ENCODE peak calls at places on chromosomes 7 and 10, in six cellular contexts. B, Q, V, S, N and A are unnamed samples.
A peak's percentile ranks its signal among the peaks of the same experiment; 100 is the strongest.

GRCh38 chr7:18151419-18151818 is 123.8 kb upstream of the PRPS1L1 start:
- DNase-seq in V (no peak), B (no peak), S (no peak), N (peak; percentile 10), Q (no peak), A (peak; percentile 8)

GRCh38 chr7:476736-477360 is 42.8 kb downstream of the PDGFA start:
- DNase-seq in V (no peak), N (no peak), Q (no peak), B (no peak), S (no peak), A (no peak)

GRCh38 chr10:49512121-49512809 is 26.7 kb downstream of the ERCC6 start:
- DNase-seq in Q (no peak), B (peak; percentile 56), V (peak; percentile 30), N (peak; percentile 55), S (peak; percentile 43), A (peak; percentile 58)

GRCh38 chr10:120543291-120543690 is 86.3 kb downstream of the PLPP4 start:
- DNase-seq in Q (no peak), B (no peak), S (no peak), N (no peak), V (no peak), A (no peak)

GRCh38 chr10:78577673-78578072 is 491.1 kb upstream of the ZMIZ1 start:
- DNase-seq in S (no peak), N (no peak), Q (no peak), V (no peak), B (no peak), A (no peak)

GRCh38 chr10:99368646-99369045 is 39.5 kb downstream of the CNNM1 start:
- DNase-seq in S (peak; percentile 43), B (no peak), N (no peak), V (peak; percentile 62), Q (no peak), A (no peak)

GRCh38 chr10:88042162-88043100 is 179.0 kb downstream of the PTEN start:
- DNase-seq in N (peak; percentile 11), Q (peak; percentile 23), V (peak; percentile 87), B (no peak), S (peak; percentile 78), A (peak; percentile 72)

GRCh38 chr10:33229252-33229943 is 105.1 kb downstream of the NRP1 start:
- DNase-seq in Q (no peak), V (peak; percentile 83), S (no peak), B (no peak), N (peak; percentile 81), A (no peak)

GRCh38 chr7:138713191-138713590 is 12.0 kb upstream of the SVOPL start:
- DNase-seq in Q (no peak), B (peak; percentile 13), V (no peak), S (no peak), N (no peak), A (no peak)

GRCh38 chr7:150686030-150686626 is 622 bp downstream of the GIMAP2 start:
- DNase-seq in B (peak; percentile 52), V (no peak), S (no peak), N (peak; percentile 7), Q (no peak), A (no peak)

GRCh38 chr10:23343591-23344225 is 889 bp downstream of the C10orf67 start:
- DNase-seq in Q (peak; percentile 9), B (no peak), V (peak; percentile 58), N (no peak), S (peak; percentile 30), A (peak; percentile 49)

GRCh38 chr10:74333174-74333573 is 182.2 kb downstream of the ADK start:
- DNase-seq in B (no peak), N (no peak), V (peak; percentile 79), Q (no peak), S (peak; percentile 85), A (peak; percentile 17)

GRCh38 chr10:103445767-103446567 is 6.2 kb downstream of the CALHM2 start:
- DNase-seq in N (no peak), Q (no peak), V (peak; percentile 35), S (peak; percentile 52), B (no peak), A (peak; percentile 81)

GRCh38 chr7:112223310-112223709 is 16.8 kb downstream of the ZNF277 start:
- DNase-seq in Q (no peak), N (no peak), B (no peak), V (no peak), S (no peak), A (no peak)

GRCh38 chr7:113774182-113774807 is 144.5 kb downstream of the PPP1R3A start:
- DNase-seq in B (peak; percentile 42), N (peak; percentile 58), V (peak; percentile 61), S (peak; percentile 62), Q (peak; percentile 66), A (peak; percentile 66)

GRCh38 chr10:26378763-26379361 is 59.3 kb upstream of the APBB1IP start:
- DNase-seq in Q (no peak), N (no peak), S (no peak), V (peak; percentile 1), B (no peak), A (no peak)

GRCh38 chr7:17599733-17600685 is 301.6 kb downstream of the AHR start:
- DNase-seq in B (no peak), Q (peak; percentile 86), V (peak; percentile 99), S (peak; percentile 92), N (peak; percentile 64), A (peak; percentile 96)

GRCh38 chr10:114426476-114426875 is 22.2 kb upstream of the AFAP1L2 start:
- DNase-seq in S (no peak), V (no peak), B (no peak), N (no peak), Q (no peak), A (no peak)

GRCh38 chr10:79044036-79044664 is 24.6 kb upstream of the ZMIZ1 start:
- DNase-seq in N (no peak), B (no peak), Q (no peak), S (no peak), V (no peak), A (no peak)

DNA sequence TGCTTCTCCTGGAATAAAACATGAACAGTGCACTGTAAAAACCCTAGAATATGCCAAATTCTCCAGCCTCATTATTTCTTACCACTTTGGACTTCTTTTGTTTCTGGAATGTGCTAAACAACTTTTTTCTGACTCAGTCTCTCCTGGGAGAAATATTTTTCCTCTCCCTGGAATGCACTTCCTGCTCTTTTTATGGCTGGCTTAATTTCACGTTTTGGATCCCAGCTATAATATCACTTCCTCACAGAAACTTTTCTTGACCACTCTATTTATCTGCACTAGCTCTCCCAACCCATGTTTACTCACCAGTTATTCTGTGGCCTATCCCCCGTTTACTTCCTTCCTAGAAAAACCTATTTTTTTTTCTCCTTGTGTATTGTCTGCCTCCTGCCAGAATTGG is 26.7 kb downstream of the ABCB5 start:
- DNase-seq in V (peak; percentile 65), Q (no peak), B (no peak), N (no peak), S (no peak), A (peak; percentile 10)
- H3K4me3 ChIP-seq in V (no peak overlapping the region), Q (no peak overlapping the region), B (no peak overlapping the region), N (no peak overlapping the region), S (no peak overlapping the region), A (no peak overlapping the region)

GRCh38 chr10:24382596-24382978 is 173.6 kb downstream of the KIAA1217 start:
- DNase-seq in N (no peak), Q (peak; percentile 16), S (no peak), B (peak; percentile 57), V (peak; percentile 68), A (no peak)

GRCh38 chr10:24382979-24383663 is 174.2 kb downstream of the KIAA1217 start:
- DNase-seq in B (no peak), V (peak; percentile 87), S (no peak), Q (peak; percentile 4), N (no peak), A (peak; percentile 49)

GRCh38 chr10:24382045-24382444 is 173.1 kb downstream of the KIAA1217 start:
- DNase-seq in B (peak; percentile 26), V (no peak), S (no peak), Q (no peak), N (no peak), A (no peak)

GRCh38 chr10:24384954-24385353 is 176.0 kb downstream of the KIAA1217 start:
- DNase-seq in N (peak; percentile 47), B (no peak), S (no peak), V (peak; percentile 31), Q (no peak), A (no peak)

DNA sequence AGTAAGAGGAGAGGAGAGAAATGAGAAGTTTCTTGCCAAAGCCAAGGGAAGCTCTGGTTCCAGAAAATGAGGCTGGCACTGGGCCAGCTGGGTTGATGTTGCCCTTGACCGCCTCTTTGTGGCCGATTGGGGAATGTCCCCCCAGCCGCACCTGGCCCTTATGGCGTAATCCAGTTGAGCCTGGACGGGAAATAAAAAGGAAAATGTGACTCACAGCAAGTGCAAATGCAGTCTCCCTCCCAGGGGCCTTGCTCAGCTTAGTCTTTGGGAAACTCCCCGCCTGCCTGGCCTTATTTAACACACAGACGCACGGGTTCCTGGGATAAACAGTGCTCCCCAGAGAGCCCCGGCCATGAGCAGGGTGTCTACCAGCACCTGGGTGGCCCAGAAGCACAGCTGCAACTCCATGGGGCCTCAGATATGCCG is 174.8 kb downstream of the KIAA1217 start:
- DNase-seq in V (peak; percentile 99), B (peak; percentile 90), Q (peak; percentile 99), S (peak; percentile 98), N (peak; percentile 98), A (peak; percentile 99)
- TF ChIP-seq CTCF in V (no peak), B (peak; percentile 38), Q (peak; percentile 69), S (peak; percentile 68), N (peak; percentile 70), A (peak; percentile 56)

DNA sequence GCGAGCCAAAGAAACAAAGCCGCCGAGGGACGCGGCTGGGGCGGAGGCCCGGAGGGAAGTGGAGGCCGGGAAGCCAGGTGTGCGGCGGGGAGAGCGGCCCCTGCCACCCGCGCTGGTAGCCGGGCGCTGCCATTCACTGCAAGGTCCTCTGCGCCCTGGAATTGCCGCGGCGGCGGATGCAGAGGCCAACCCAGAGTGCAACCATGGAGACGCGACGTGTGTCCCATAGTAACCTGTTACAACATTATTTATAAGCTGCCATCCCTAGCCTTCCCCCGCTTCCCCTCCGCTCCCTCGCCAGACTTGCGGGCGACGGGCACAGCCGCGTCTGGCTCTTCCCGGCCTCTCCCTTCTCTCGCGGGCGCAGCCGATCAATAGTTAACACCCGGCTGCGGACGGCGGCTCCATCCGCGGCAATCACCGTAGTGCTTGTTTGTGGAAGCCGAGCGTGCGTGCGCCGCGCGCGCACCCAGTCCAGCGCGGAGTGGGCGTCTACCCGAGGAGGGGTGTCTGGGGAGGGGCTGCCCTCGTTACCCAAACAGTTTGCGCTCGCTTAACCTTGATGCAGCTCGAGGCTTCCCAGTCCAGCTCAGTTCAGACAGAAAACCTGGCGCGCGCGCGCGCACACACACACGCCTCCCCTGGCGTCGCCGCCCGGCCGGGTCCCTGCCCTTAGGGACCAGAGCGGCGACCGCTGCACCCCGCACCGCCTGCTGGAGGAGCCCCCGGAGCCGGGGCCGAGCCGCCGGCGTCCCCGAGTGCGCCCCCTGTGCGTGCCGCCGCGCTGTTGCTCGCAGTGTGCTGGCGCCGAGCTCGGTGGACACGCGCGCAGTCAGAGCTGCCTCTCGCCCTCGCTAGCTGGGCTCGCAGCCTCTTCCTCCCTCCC is 165.4 kb upstream of the DPP6 start:
- DNase-seq in B (no peak), V (no peak), S (no peak), Q (no peak), N (no peak), A (no peak)
- H3K4me3 ChIP-seq in B (no peak overlapping the region), V (no peak overlapping the region), S (no peak overlapping the region), Q (no peak overlapping the region), N (no peak overlapping the region), A (no peak overlapping the region)

GRCh38 chr10:101353692-101354583 is at the start of gene BTRC:
- DNase-seq in N (peak; percentile 100), B (peak; percentile 99), Q (peak; percentile 99), V (peak; percentile 100), S (peak; percentile 99), A (peak; percentile 100)
- TF ChIP-seq CTCF in N (no peak), B (no peak), Q (no peak), V (no peak), S (no peak), A (no peak)

GRCh38 chr10:28807760-28808613 is 130.7 kb downstream of the BAMBI start:
- DNase-seq in N (no peak), Q (no peak), S (peak; percentile 34), B (no peak), V (peak; percentile 32), A (peak; percentile 62)
- H3K4me3 ChIP-seq in N (no peak overlapping the region), Q (no peak overlapping the region), S (no peak overlapping the region), B (no peak overlapping the region), V (no peak overlapping the region), A (no peak overlapping the region)